ENCODE peak calls at places on chromosomes 7 and 10, in eight cellular contexts. U is body of pancreas, B is B cell, L is MCF 10A, K is GM06990, G is colonic mucosa, F is right lobe of liver, Q is mesothelial cell of epicardium. W is an unnamed sample.

GRCh38 chr7:138029941-138030340 is 28.1 kb upstream of the CREB3L2 start:
- DNase-seq in Q (no peak), K (no peak), F (no peak), B (no peak), G (no peak), L (no peak), U (no peak), W (no peak)

GRCh38 chr7:5442757-5443305 is 19.2 kb upstream of the TNRC18 start:
- DNase-seq in G (no peak), F (no peak), L (no peak), B (no peak), U (no peak), Q (no peak), K (no peak), W (no peak)

GRCh38 chr10:125084191-125085186 is 75.9 kb downstream of the CTBP2 start:
- DNase-seq in U (peak), Q (no peak), B (no peak), G (no peak), F (peak), K (no peak), L (peak), W (no peak)

GRCh38 chr7:103343332-103343731 is 1.2 kb downstream of the DNAJC2 start:
- DNase-seq in L (peak), B (no peak), Q (no peak), U (no peak), K (no peak), G (no peak), F (no peak), W (no peak)

GRCh38 chr10:61063035-61063434 is 119.0 kb upstream of the RHOBTB1 start:
- DNase-seq in B (no peak), K (no peak), F (no peak), G (peak), L (no peak), U (no peak), Q (no peak), W (no peak)

GRCh38 chr10:77949167-77949566 is 22.6 kb upstream of the DLG5 start:
- DNase-seq in L (peak), F (no peak), G (no peak), Q (no peak), K (no peak), B (no peak), U (no peak), W (no peak)

GRCh38 chr7:25598765-25599164 is 370.5 kb upstream of the NPVF start:
- DNase-seq in L (no peak), F (no peak), K (no peak), U (no peak), Q (no peak), G (no peak), B (no peak), W (no peak)

GRCh38 chr10:124273141-124273540 is 145.6 kb downstream of the OAT start:
- DNase-seq in B (no peak), U (no peak), L (no peak), G (no peak), Q (no peak), F (no peak), K (no peak), W (no peak)

GRCh38 chr10:53453196-53453595 is 680.6 kb upstream of the MBL2 start:
- DNase-seq in F (no peak), K (no peak), Q (no peak), G (no peak), L (peak), B (no peak), U (no peak), W (no peak)

GRCh38 chr10:123262456-123262855 is 108.3 kb downstream of the BUB3 start:
- DNase-seq in B (no peak), K (no peak), U (no peak), L (no peak), Q (no peak), G (no peak), F (no peak), W (no peak)

GRCh38 chr7:84697506-84697905 is 489.4 kb downstream of the SEMA3D start:
- DNase-seq in L (peak), G (no peak), B (no peak), U (no peak), Q (no peak), F (no peak), K (no peak), W (no peak)

GRCh38 chr10:43344051-43344450 is 27.4 kb upstream of the FXYD4 start:
- DNase-seq in Q (no peak), B (no peak), G (no peak), U (no peak), L (peak), F (no peak), K (no peak), W (no peak)

GRCh38 chr7:127995157-127995865 is 35.9 kb downstream of the LRRC4 start:
- DNase-seq in K (no peak), Q (no peak), F (no peak), U (no peak), B (no peak), L (no peak), G (no peak), W (no peak)

GRCh38 chr7:137642031-137642430 is 204.7 kb downstream of the DGKI start:
- DNase-seq in B (no peak), U (no peak), G (no peak), F (no peak), L (no peak), K (no peak), Q (no peak), W (no peak)

GRCh38 chr10:76711374-76711997 is 926.1 kb downstream of the KCNMA1 start:
- DNase-seq in L (no peak), Q (no peak), G (no peak), K (no peak), U (no peak), F (no peak), B (no peak), W (no peak)

GRCh38 chr7:135147899-135148721 is at the start of gene TMEM140:
- DNase-seq in B (peak), G (peak), K (peak), U (peak), F (peak), Q (no peak), L (peak), W (peak)

GRCh38 chr10:122494833-122495232 is 33.5 kb downstream of the HTRA1 start:
- DNase-seq in B (no peak), Q (no peak), F (no peak), U (no peak), K (no peak), L (peak), G (no peak), W (no peak)

GRCh38 chr7:42125321-42125720 is 111.7 kb downstream of the GLI3 start:
- DNase-seq in K (no peak), Q (no peak), U (no peak), B (no peak), L (no peak), F (no peak), G (no peak), W (no peak)

GRCh38 chr10:49309691-49310371 is 10.9 kb downstream of the C10orf71 start:
- DNase-seq in L (no peak), G (no peak), K (peak), U (no peak), Q (no peak), F (no peak), B (peak), W (peak)

GRCh38 chr10:28544058-28544457 is 11.1 kb downstream of the WAC start:
- DNase-seq in G (no peak), B (no peak), L (no peak), F (no peak), K (no peak), U (no peak), Q (no peak), W (no peak)

GRCh38 chr10:85612378-85612775 is 754.2 kb downstream of the GRID1 start:
- DNase-seq in K (peak), B (no peak), Q (no peak), U (no peak), G (no peak), L (no peak), F (no peak), W (no peak)

GRCh38 chr7:43303740-43304241 is 191.3 kb downstream of the HECW1 start:
- DNase-seq in K (no peak), U (no peak), Q (no peak), F (no peak), L (peak), B (no peak), G (no peak), W (no peak)

GRCh38 chr10:80829562-80829961 is 291.9 kb downstream of the SH2D4B start:
- DNase-seq in B (no peak), F (no peak), U (no peak), L (no peak), K (no peak), Q (no peak), G (no peak), W (no peak)

GRCh38 chr10:36677170-36677768 is 448.1 kb upstream of the ANKRD30A start:
- DNase-seq in B (no peak), F (no peak), K (no peak), G (no peak), U (no peak), Q (no peak), L (no peak), W (no peak)

GRCh38 chr10:11639861-11640764 is 28.7 kb upstream of the USP6NL start:
- DNase-seq in K (no peak), F (peak), G (no peak), B (no peak), U (no peak), L (no peak), Q (no peak), W (no peak)

GRCh38 chr7:83921798-83922607 is 272.6 kb downstream of the SEMA3A start:
- DNase-seq in U (no peak), Q (no peak), K (no peak), F (no peak), L (no peak), G (no peak), B (no peak), W (no peak)

GRCh38 chr10:14588084-14588937 is 186.4 kb downstream of the FAM107B start:
- DNase-seq in K (peak), F (no peak), Q (no peak), B (no peak), U (no peak), L (peak), G (no peak), W (peak)

GRCh38 chr10:126496771-126497545 is 108.7 kb upstream of the ADAM12 start:
- DNase-seq in L (no peak), F (no peak), B (no peak), K (no peak), Q (no peak), G (no peak), U (no peak), W (no peak)

GRCh38 chr10:86356306-86356705 is 10.3 kb downstream of the GRID1 start:
- DNase-seq in K (no peak), L (no peak), F (peak), G (no peak), B (no peak), U (no peak), Q (no peak), W (no peak)

GRCh38 chr7:921581-922333 is 32.7 kb downstream of the ADAP1 start:
- DNase-seq in K (peak), G (peak), B (no peak), L (no peak), U (peak), Q (peak), F (peak), W (no peak)

GRCh38 chr10:95458014-95458413 is 103.2 kb downstream of the SORBS1 start:
- DNase-seq in L (no peak), B (no peak), K (no peak), U (no peak), Q (no peak), F (no peak), G (no peak), W (no peak)

GRCh38 chr10:8296090-8296741 is 241.7 kb downstream of the GATA3 start:
- DNase-seq in Q (no peak), G (no peak), F (no peak), K (no peak), L (no peak), U (no peak), B (no peak), W (no peak)

GRCh38 chr10:77682408-77683087 is 44.9 kb upstream of the KCNMA1 start:
- DNase-seq in K (no peak), B (no peak), F (no peak), U (no peak), L (no peak), G (no peak), Q (no peak), W (no peak)

GRCh38 chr10:74419491-74420466 is 268.8 kb downstream of the ADK start:
- DNase-seq in K (peak), G (peak), Q (no peak), B (peak), L (peak), F (no peak), U (no peak), W (peak)

DNA sequence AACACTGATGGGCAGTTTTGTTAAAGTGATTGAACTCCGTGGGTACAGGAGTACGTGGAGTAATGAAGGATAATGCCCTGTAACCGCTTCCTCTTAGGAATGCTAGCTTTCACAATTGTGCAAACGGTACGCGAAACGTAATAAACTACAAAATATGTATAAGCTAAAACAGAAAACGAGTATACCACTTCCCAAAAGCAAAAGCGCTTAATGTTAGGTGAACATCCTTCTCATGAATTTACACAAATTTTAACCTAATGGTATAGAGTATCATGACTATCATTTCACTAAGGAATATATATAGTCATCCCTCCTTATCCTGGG is 395 bp upstream of the ZNF25 start:
- DNase-seq in U (no peak), Q (no peak), G (no peak), K (no peak), B (no peak), L (no peak), F (no peak), W (no peak)
- TF ChIP-seq CTCF in U (no peak), Q (peak), G (no peak), K (no peak), B (peak), L (no peak), F (no peak), W (no peak)

DNA sequence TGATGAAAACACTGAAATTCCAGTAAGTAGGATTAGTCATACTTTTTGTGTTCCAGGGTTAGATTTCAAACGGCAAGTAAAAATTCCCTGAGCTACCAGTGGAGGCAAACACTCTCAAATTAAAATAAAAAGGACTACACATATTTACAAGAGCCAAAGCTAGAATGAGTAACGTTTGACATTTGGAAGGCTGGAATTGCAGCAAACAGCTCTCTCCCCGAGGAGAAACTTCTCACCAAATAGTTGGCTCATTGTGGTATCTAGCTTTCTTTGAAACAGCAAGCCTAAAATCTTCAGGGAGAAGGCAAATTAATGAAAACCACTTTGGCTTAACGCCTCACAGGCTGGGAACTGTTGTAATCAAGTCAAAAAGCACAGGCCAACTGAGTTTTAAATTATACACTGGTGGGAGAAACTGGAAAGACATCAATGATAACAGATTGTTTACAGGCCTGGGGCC is 288.3 kb downstream of the SNX13 start:
- DNase-seq in U (no peak), K (no peak), Q (no peak), F (no peak), L (peak), G (no peak), B (no peak), W (no peak)
- TF ChIP-seq CTCF in U (peak), K (no peak), Q (no peak), F (no peak), L (peak), G (no peak), B (no peak), W (no peak)

GRCh38 chr7:93337047-93337446 is 104.9 kb downstream of the VPS50 start:
- DNase-seq in B (no peak), G (no peak), K (no peak), Q (no peak), U (no peak), F (no peak), L (no peak), W (no peak)

GRCh38 chr7:93331706-93332105 is 99.5 kb downstream of the VPS50 start:
- DNase-seq in B (no peak), U (no peak), G (no peak), K (no peak), F (no peak), Q (no peak), L (no peak), W (no peak)

GRCh38 chr7:93327006-93327633 is 95.0 kb downstream of the VPS50 start:
- DNase-seq in G (no peak), Q (no peak), B (no peak), K (no peak), L (peak), U (no peak), F (no peak), W (no peak)

GRCh38 chr7:93332172-93332571 is 100.0 kb downstream of the VPS50 start:
- DNase-seq in K (no peak), F (no peak), G (no peak), Q (no peak), L (no peak), B (no peak), U (no peak), W (no peak)
- TF ChIP-seq CTCF in K (no peak), F (no peak), G (no peak), Q (no peak), L (no peak), B (no peak), U (no peak), W (no peak)

GRCh38 chr7:7181519-7182155 is 707 bp upstream of the C1GALT1 start:
- DNase-seq in U (peak), Q (peak), K (peak), B (peak), F (peak), G (peak), L (peak), W (peak)
- TF ChIP-seq CTCF in U (no peak), Q (no peak), K (peak), B (no peak), F (no peak), G (no peak), L (no peak), W (peak)

GRCh38 chr7:116234517-116235200 is 24.3 kb downstream of the TES start:
- DNase-seq in B (no peak), G (no peak), U (no peak), K (no peak), L (no peak), Q (no peak), F (no peak), W (no peak)

GRCh38 chr7:116232920-116233319 is 22.6 kb downstream of the TES start:
- DNase-seq in K (no peak), F (no peak), B (no peak), L (no peak), G (no peak), Q (no peak), U (no peak), W (no peak)

GRCh38 chr7:116239019-116239418 is 28.7 kb downstream of the TES start:
- DNase-seq in L (no peak), U (no peak), F (no peak), G (no peak), B (no peak), Q (no peak), K (no peak), W (no peak)

GRCh38 chr7:116235380-116235779 is 25.0 kb downstream of the TES start:
- DNase-seq in F (no peak), U (no peak), B (no peak), L (no peak), K (no peak), Q (no peak), G (no peak), W (no peak)

GRCh38 chr7:116236020-116236630 is 25.8 kb downstream of the TES start:
- DNase-seq in B (peak), U (peak), G (peak), K (no peak), L (peak), Q (no peak), F (no peak), W (peak)
- TF ChIP-seq CTCF in B (peak), U (peak), G (peak), K (peak), L (peak), Q (peak), F (peak), W (no peak)

GRCh38 chr7:46772740-46773139 is 809.2 kb downstream of the TNS3 start:
- DNase-seq in B (no peak), Q (no peak), K (no peak), U (no peak), F (no peak), G (no peak), L (no peak), W (no peak)

GRCh38 chr7:46775020-46775419 is 806.9 kb downstream of the TNS3 start:
- DNase-seq in U (no peak), G (no peak), L (no peak), K (no peak), Q (no peak), B (no peak), F (no peak), W (no peak)

GRCh38 chr7:46775776-46776175 is 806.1 kb downstream of the TNS3 start:
- DNase-seq in F (no peak), Q (no peak), G (no peak), B (no peak), L (no peak), U (no peak), K (no peak), W (no peak)

GRCh38 chr7:46774515-46774914 is 807.4 kb downstream of the TNS3 start:
- DNase-seq in U (no peak), L (no peak), Q (no peak), B (no peak), F (no peak), G (no peak), K (no peak), W (no peak)

DNA sequence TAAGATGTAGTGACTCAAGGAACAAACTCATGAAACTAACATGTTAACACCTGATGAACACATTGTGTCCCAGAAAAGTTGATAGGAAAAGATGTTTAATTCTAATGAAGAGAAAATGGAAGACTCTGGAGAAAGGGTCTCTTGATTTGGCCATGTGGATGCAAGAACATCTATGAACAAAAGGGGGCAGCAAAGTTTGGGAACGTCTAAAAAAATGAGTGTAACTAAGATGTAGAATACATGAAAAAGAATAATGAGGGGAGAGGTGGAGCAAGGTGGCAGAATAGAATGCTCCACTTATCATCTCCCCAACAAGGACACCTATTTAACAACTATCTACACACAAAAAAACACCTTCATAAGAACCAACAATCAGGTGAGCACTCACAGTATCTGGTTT is 805.1 kb downstream of the TNS3 start:
- DNase-seq in U (no peak), L (peak), F (no peak), K (no peak), B (no peak), G (no peak), Q (no peak), W (no peak)
- TF ChIP-seq CTCF in U (peak), L (peak), F (peak), K (peak), B (no peak), G (no peak), Q (peak), W (no peak)

GRCh38 chr7:99505324-99505662 is 831 bp downstream of the ZKSCAN5 start:
- DNase-seq in U (no peak), Q (no peak), L (no peak), G (no peak), B (no peak), K (no peak), F (no peak), W (no peak)
- TF ChIP-seq CTCF in U (no peak), Q (no peak), L (no peak), G (no peak), B (no peak), K (no peak), F (no peak), W (no peak)

GRCh38 chr7:35268953-35269352 is 15.1 kb upstream of the TBX20 start:
- DNase-seq in F (no peak), U (no peak), Q (no peak), K (no peak), G (no peak), L (no peak), B (no peak), W (no peak)

GRCh38 chr7:35272234-35272633 is 18.3 kb upstream of the TBX20 start:
- DNase-seq in L (no peak), U (no peak), F (no peak), G (no peak), Q (no peak), K (no peak), B (no peak), W (no peak)

GRCh38 chr7:35261476-35262285 is 7.8 kb upstream of the TBX20 start:
- DNase-seq in Q (no peak), G (no peak), L (no peak), U (no peak), K (no peak), F (no peak), B (peak), W (no peak)

GRCh38 chr7:35263396-35263795 is 9.5 kb upstream of the TBX20 start:
- DNase-seq in U (no peak), F (no peak), B (no peak), K (no peak), G (no peak), L (no peak), Q (no peak), W (no peak)

GRCh38 chr7:35267372-35267771 is 13.5 kb upstream of the TBX20 start:
- DNase-seq in B (no peak), L (no peak), Q (no peak), F (no peak), U (no peak), G (no peak), K (no peak), W (no peak)
- TF ChIP-seq CTCF in B (no peak), L (no peak), Q (no peak), F (no peak), U (no peak), G (no peak), K (no peak), W (no peak)

W was measured in GM20000.